ENCODE peak calls at places on chromosomes 12 and 14, in ten cellular contexts. C is mucosa of gallbladder; F is AG08395; L is Ammon's horn; I is T-helper 17 cell; Q is glomerular endothelial cell; T is astrocyte of the spinal cord; G is endodermal cell; H is fibroblast of pulmonary artery; R is central memory CD4-positive, alpha-beta T cell. Z is an unnamed sample.

GRCh38 chr12:107660861-107661415 is 24.7 kb upstream of the PWP1 start:
- DNase-seq in L (no peak), R (no peak), F (no peak), C (no peak), H (peak; percentile 35), T (no peak), G (peak; percentile 80), I (no peak), Q (no peak), Z (no peak)

GRCh38 chr12:3152892-3153291 is 75.7 kb downstream of the TSPAN9 start:
- DNase-seq in G (no peak), I (no peak), Q (no peak), H (no peak), C (no peak), F (no peak), R (no peak), L (no peak), T (no peak), Z (no peak)

GRCh38 chr12:58711968-58712367 is 208.3 kb downstream of the LRIG3 start:
- DNase-seq in I (no peak), L (no peak), C (no peak), H (no peak), F (peak; percentile 70), R (no peak), Q (no peak), G (no peak), T (peak; percentile 78), Z (no peak)

GRCh38 chr14:92421756-92422155 is 91.8 kb upstream of the RIN3 start:
- DNase-seq in G (no peak), Q (no peak), I (no peak), H (peak; percentile 25), R (no peak), T (peak; percentile 69), C (no peak), L (no peak), F (peak; percentile 39), Z (no peak)

GRCh38 chr12:19683178-19683927 is 244.1 kb downstream of the AEBP2 start:
- DNase-seq in T (peak; percentile 72), I (no peak), F (peak; percentile 49), G (no peak), R (no peak), Q (peak; percentile 96), C (no peak), H (peak; percentile 80), L (no peak), Z (no peak)

GRCh38 chr14:105398726-105399440 is 545 bp downstream of the TEX22 start:
- DNase-seq in L (no peak), Q (no peak), R (no peak), G (no peak), T (no peak), C (no peak), I (no peak), F (peak; percentile 18), H (peak; percentile 39), Z (no peak)

GRCh38 chr12:70484464-70484863 is 118.4 kb downstream of the KCNMB4 start:
- DNase-seq in G (no peak), T (no peak), I (no peak), Q (no peak), R (no peak), F (no peak), C (no peak), L (no peak), H (no peak), Z (no peak)

GRCh38 chr14:67557118-67557517 is 24.0 kb downstream of the PLEKHH1 start:
- DNase-seq in H (no peak), T (no peak), F (peak; percentile 26), Q (no peak), L (no peak), G (no peak), I (no peak), C (no peak), R (no peak), Z (no peak)

GRCh38 chr12:85191-85666 is 18.7 kb downstream of the IQSEC3 start:
- DNase-seq in G (peak; percentile 55), T (no peak), I (no peak), L (peak; percentile 60), R (no peak), Q (no peak), F (no peak), C (no peak), H (no peak), Z (no peak)

GRCh38 chr12:12048266-12048665 is 22.5 kb upstream of the BCL2L14 start:
- DNase-seq in T (no peak), R (no peak), F (no peak), C (no peak), G (peak; percentile 41), L (no peak), I (no peak), Q (no peak), H (no peak), Z (no peak)

GRCh38 chr12:44812062-44812461 is 64.1 kb downstream of the NELL2 start:
- DNase-seq in I (peak; percentile 30), G (peak; percentile 56), H (no peak), L (no peak), C (peak; percentile 46), Q (no peak), T (no peak), F (no peak), R (peak; percentile 44), Z (peak; percentile 42)

Z was measured in NCI-H1930.